ENCODE peak calls at places on chromosomes 4 and X, in six cellular contexts. One of them, this sample, is unnamed.

GRCh38 chrX:53000447-53001208 is 42.3 kb upstream of the FAM156A start:
- DNase-seq in left ventricle myocardium inferior: no peak
- DNase-seq in MM.1S: no peak
- DNase-seq in HCT116: no peak
- DNase-seq in cardiac muscle cell: no peak
- DNase-seq in left lung: no peak
- DNase-seq in this sample: no peak

GRCh38 chr4:172813359-172813923 is 355.2 kb upstream of the GALNT7 start:
- DNase-seq in left lung: no peak
- DNase-seq in MM.1S: peak; percentile 34
- DNase-seq in HCT116: no peak
- DNase-seq in left ventricle myocardium inferior: no peak
- DNase-seq in cardiac muscle cell: no peak
- DNase-seq in this sample: no peak

GRCh38 chr4:2812600-2812932 is 19.7 kb downstream of the SH3BP2 start:
- DNase-seq in MM.1S: no peak
- DNase-seq in HCT116: no peak
- DNase-seq in cardiac muscle cell: no peak
- DNase-seq in left lung: no peak
- DNase-seq in left ventricle myocardium inferior: no peak
- DNase-seq in this sample: no peak

GRCh38 chr4:14607578-14607977 is 394.7 kb upstream of the CPEB2 start:
- DNase-seq in left ventricle myocardium inferior: no peak
- DNase-seq in left lung: no peak
- DNase-seq in HCT116: no peak
- DNase-seq in cardiac muscle cell: no peak
- DNase-seq in MM.1S: no peak
- DNase-seq in this sample: no peak

GRCh38 chrX:103823591-103823990 is 8.5 kb downstream of the RAB9B start:
- DNase-seq in left ventricle myocardium inferior: no peak
- DNase-seq in HCT116: no peak
- DNase-seq in left lung: no peak
- DNase-seq in cardiac muscle cell: no peak
- DNase-seq in MM.1S: no peak
- DNase-seq in this sample: no peak

GRCh38 chr4:94577136-94577535 is 125.4 kb downstream of the PDLIM5 start:
- DNase-seq in HCT116: no peak
- DNase-seq in left lung: no peak
- DNase-seq in MM.1S: no peak
- DNase-seq in cardiac muscle cell: peak; percentile 77
- DNase-seq in left ventricle myocardium inferior: peak; percentile 26
- DNase-seq in this sample: no peak

GRCh38 chr4:40264497-40264896 is 67.7 kb downstream of the RHOH start:
- DNase-seq in left lung: no peak
- DNase-seq in HCT116: no peak
- DNase-seq in left ventricle myocardium inferior: no peak
- DNase-seq in MM.1S: no peak
- DNase-seq in cardiac muscle cell: no peak
- DNase-seq in this sample: peak; percentile 5

GRCh38 chrX:15043538-15043937 is 170.3 kb downstream of the MOSPD2 start:
- DNase-seq in left lung: no peak
- DNase-seq in cardiac muscle cell: no peak
- DNase-seq in MM.1S: no peak
- DNase-seq in left ventricle myocardium inferior: no peak
- DNase-seq in HCT116: no peak
- DNase-seq in this sample: no peak

GRCh38 chr4:107183155-107183774 is 147.2 kb upstream of the DKK2 start:
- DNase-seq in cardiac muscle cell: peak; percentile 71
- DNase-seq in left ventricle myocardium inferior: no peak
- DNase-seq in MM.1S: peak; percentile 67
- DNase-seq in left lung: no peak
- DNase-seq in HCT116: peak; percentile 55
- DNase-seq in this sample: peak; percentile 26

GRCh38 chrX:123959281-123960063 is 2.0 kb upstream of the STAG2 start:
- DNase-seq in left lung: peak; percentile 37
- DNase-seq in left ventricle myocardium inferior: peak; percentile 50
- DNase-seq in cardiac muscle cell: peak; percentile 23
- DNase-seq in MM.1S: peak; percentile 15
- DNase-seq in HCT116: no peak
- DNase-seq in this sample: no peak

GRCh38 chr4:47251363-47252135 is 212.0 kb downstream of the COMMD8 start:
- DNase-seq in MM.1S: no peak
- DNase-seq in left lung: no peak
- DNase-seq in left ventricle myocardium inferior: no peak
- DNase-seq in HCT116: no peak
- DNase-seq in cardiac muscle cell: no peak
- DNase-seq in this sample: no peak

GRCh38 chr4:149825336-149825735 is 9.7 kb upstream of the IQCM start:
- DNase-seq in left ventricle myocardium inferior: no peak
- DNase-seq in left lung: no peak
- DNase-seq in HCT116: no peak
- DNase-seq in cardiac muscle cell: no peak
- DNase-seq in MM.1S: no peak
- DNase-seq in this sample: no peak

GRCh38 chrX:71225661-71226060 is 2.6 kb downstream of the GJB1 start:
- DNase-seq in cardiac muscle cell: no peak
- DNase-seq in MM.1S: no peak
- DNase-seq in left ventricle myocardium inferior: no peak
- DNase-seq in HCT116: no peak
- DNase-seq in left lung: no peak
- DNase-seq in this sample: no peak

DNA sequence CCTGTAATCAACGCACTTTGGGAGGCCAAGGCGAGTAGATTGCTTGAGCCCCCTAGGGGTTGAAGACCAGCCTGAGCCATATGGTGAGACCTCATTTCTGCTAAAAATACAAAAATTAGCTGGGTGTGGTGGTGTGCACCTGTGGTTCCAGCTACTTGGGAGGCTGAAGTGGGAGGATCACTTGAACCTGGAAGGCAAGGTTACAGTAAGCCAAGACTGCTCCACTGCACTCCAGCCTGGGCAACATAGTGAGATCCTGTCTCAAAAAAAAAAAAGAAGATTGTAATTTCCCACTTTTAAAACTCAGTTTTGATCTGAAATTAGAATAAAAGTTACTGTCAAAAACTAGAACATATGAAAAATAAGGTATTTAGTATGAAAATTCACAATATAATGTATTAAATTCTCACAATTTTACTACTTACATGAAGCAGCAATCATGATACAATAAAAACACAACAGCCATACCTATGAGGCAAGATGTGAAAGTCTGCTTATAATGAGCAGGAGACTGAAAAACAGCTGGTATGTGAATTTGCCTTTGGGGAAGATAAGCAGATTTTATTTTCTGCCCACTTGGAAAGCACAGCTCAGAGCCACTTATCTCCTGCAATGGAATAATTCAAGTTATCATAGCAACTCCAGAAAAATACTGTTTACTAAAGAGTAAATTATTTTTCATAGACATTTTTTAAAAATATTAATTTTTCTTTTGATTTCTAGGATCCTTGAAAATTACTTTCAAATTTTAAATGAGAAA is 50.6 kb downstream of the ZGRF1 start:
- DNase-seq in left ventricle myocardium inferior: no peak
- DNase-seq in cardiac muscle cell: no peak
- DNase-seq in MM.1S: no peak
- DNase-seq in left lung: no peak
- DNase-seq in HCT116: no peak
- DNase-seq in this sample: no peak
- H3K36me3 ChIP-seq in left ventricle myocardium inferior: peaks cover 22% of the 10 kb centered on the region
- H3K36me3 ChIP-seq in cardiac muscle cell: peaks cover 7% of the 10 kb centered on the region
- H3K36me3 ChIP-seq in MM.1S: no peaks in the 10 kb centered on the region
- H3K36me3 ChIP-seq in left lung: peaks cover 20% of the 10 kb centered on the region
- H3K36me3 ChIP-seq in HCT116: no peaks in the 10 kb centered on the region
- H3K36me3 ChIP-seq in this sample: no peaks in the 10 kb centered on the region

DNA sequence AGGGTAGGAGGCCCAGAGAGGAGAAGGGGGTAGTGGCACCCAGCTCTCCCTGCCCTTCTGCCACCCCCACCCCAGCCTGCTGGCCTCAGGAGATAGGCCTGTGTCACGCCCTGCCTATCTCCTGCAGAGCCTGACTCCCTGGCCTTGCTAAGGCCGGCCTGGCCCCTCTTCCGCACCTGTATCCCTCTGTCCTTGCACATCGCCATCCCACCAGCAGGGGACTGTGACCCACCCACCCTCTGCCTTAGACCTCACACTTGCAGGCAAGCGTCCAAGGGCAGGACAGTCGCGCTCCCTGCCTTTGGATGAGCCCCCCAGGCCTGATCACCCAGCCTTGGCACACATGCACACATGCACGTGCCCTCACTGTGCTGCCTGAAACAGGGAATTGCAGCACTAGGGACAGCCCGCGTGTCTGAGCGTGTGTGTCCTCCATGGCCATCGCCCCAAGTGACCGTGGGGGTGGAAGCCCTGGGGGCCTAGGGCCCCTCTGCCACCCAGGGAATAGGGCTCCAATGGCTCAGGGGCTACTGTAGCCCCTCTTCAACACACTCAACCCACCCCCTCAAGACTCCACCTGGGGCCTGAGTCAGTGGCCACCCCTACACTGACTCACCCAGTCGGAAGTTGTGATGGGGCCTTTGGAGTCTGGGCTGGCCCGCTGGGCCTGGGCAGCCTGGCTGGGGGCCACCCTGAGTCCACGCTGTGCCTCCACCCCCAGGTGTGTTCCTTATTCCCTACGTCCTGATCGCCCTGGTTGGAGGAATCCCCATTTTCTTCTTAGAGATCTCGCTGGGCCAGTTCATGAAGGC is 2.1 kb downstream of the SLC6A8 start:
- DNase-seq in left ventricle myocardium inferior: no peak
- DNase-seq in MM.1S: no peak
- DNase-seq in cardiac muscle cell: no peak
- DNase-seq in left lung: no peak
- DNase-seq in HCT116: no peak
- DNase-seq in this sample: no peak
- TF ChIP-seq CTCF in left ventricle myocardium inferior: no peak
- TF ChIP-seq CTCF in MM.1S: no peak
- TF ChIP-seq CTCF in cardiac muscle cell: no peak
- TF ChIP-seq CTCF in left lung: no peak
- TF ChIP-seq CTCF in HCT116: peak; percentile 26
- TF ChIP-seq CTCF in this sample: peak; percentile 24

GRCh38 chrX:33339219-33339618 is 127.9 kb upstream of the DMD start:
- DNase-seq in left ventricle myocardium inferior: no peak
- DNase-seq in left lung: no peak
- DNase-seq in cardiac muscle cell: peak; percentile 10
- DNase-seq in MM.1S: no peak
- DNase-seq in HCT116: no peak
- DNase-seq in this sample: no peak
- H3K4me3 ChIP-seq in left ventricle myocardium inferior: peak overlapping the region; percentile 47
- H3K4me3 ChIP-seq in left lung: no peak overlapping the region
- H3K4me3 ChIP-seq in cardiac muscle cell: no peak overlapping the region
- H3K4me3 ChIP-seq in MM.1S: no peak overlapping the region
- H3K4me3 ChIP-seq in HCT116: no peak overlapping the region
- H3K4me3 ChIP-seq in this sample: no peak overlapping the region

GRCh38 chr4:139050436-139050835 is 34.9 kb downstream of the NOCT start:
- DNase-seq in left ventricle myocardium inferior: no peak
- DNase-seq in MM.1S: no peak
- DNase-seq in left lung: no peak
- DNase-seq in HCT116: no peak
- DNase-seq in cardiac muscle cell: no peak
- DNase-seq in this sample: no peak
- H3K36me3 ChIP-seq in left ventricle myocardium inferior: peaks cover 46% of the 10 kb centered on the region
- H3K36me3 ChIP-seq in MM.1S: no peaks in the 10 kb centered on the region
- H3K36me3 ChIP-seq in left lung: peaks cover 35% of the 10 kb centered on the region
- H3K36me3 ChIP-seq in HCT116: peaks cover 14% of the 10 kb centered on the region
- H3K36me3 ChIP-seq in cardiac muscle cell: peaks cover 6% of the 10 kb centered on the region
- H3K36me3 ChIP-seq in this sample: peaks cover 1% of the 10 kb centered on the region

This sample was measured in kidney epithelial cell.